ENCODE peak calls at places on chromosome 11, in eight cellular contexts. One of them, this sample, is unnamed.

GRCh38 chr11:134014502-134014901 is 54.4 kb upstream of the JAM3 start:
- DNase-seq in HepG2: no peak
- DNase-seq in lung: no peak
- DNase-seq in keratinocyte: no peak
- DNase-seq in SK-N-SH: peak; percentile 70
- DNase-seq in PC-3: no peak
- DNase-seq in HCT116: no peak
- DNase-seq in transverse colon: no peak
- DNase-seq in this sample: no peak

GRCh38 chr11:63503492-63503891 is 2.4 kb upstream of the LGALS12 start:
- DNase-seq in HepG2: no peak
- DNase-seq in lung: no peak
- DNase-seq in keratinocyte: no peak
- DNase-seq in SK-N-SH: no peak
- DNase-seq in PC-3: no peak
- DNase-seq in HCT116: no peak
- DNase-seq in transverse colon: no peak
- DNase-seq in this sample: no peak

GRCh38 chr11:118186346-118187107 is 10.1 kb upstream of the SCN2B start:
- DNase-seq in HepG2: no peak
- DNase-seq in lung: no peak
- DNase-seq in keratinocyte: no peak
- DNase-seq in SK-N-SH: no peak
- DNase-seq in PC-3: no peak
- DNase-seq in HCT116: no peak
- DNase-seq in transverse colon: no peak
- DNase-seq in this sample: no peak

GRCh38 chr11:83945953-83946352 is 659.8 kb upstream of the CCDC90B start:
- DNase-seq in HepG2: no peak
- DNase-seq in lung: no peak
- DNase-seq in keratinocyte: no peak
- DNase-seq in SK-N-SH: no peak
- DNase-seq in PC-3: no peak
- DNase-seq in HCT116: no peak
- DNase-seq in transverse colon: no peak
- DNase-seq in this sample: no peak

GRCh38 chr11:65651589-65652510 is 10.9 kb downstream of the RELA start:
- DNase-seq in HepG2: no peak
- DNase-seq in lung: no peak
- DNase-seq in keratinocyte: no peak
- DNase-seq in SK-N-SH: no peak
- DNase-seq in PC-3: peak; percentile 85
- DNase-seq in HCT116: no peak
- DNase-seq in transverse colon: peak; percentile 82
- DNase-seq in this sample: peak; percentile 89

GRCh38 chr11:12556155-12556554 is 118.1 kb upstream of the TEAD1 start:
- DNase-seq in HepG2: no peak
- DNase-seq in lung: no peak
- DNase-seq in keratinocyte: no peak
- DNase-seq in SK-N-SH: no peak
- DNase-seq in PC-3: no peak
- DNase-seq in HCT116: no peak
- DNase-seq in transverse colon: no peak
- DNase-seq in this sample: no peak

GRCh38 chr11:6828103-6828502 is 17.4 kb upstream of the OR10A5 start:
- DNase-seq in HepG2: peak; percentile 2
- DNase-seq in lung: no peak
- DNase-seq in keratinocyte: no peak
- DNase-seq in SK-N-SH: no peak
- DNase-seq in PC-3: no peak
- DNase-seq in HCT116: no peak
- DNase-seq in transverse colon: no peak
- DNase-seq in this sample: no peak

GRCh38 chr11:117545706-117546105 is 218.1 kb downstream of the CEP164 start:
- DNase-seq in HepG2: no peak
- DNase-seq in lung: no peak
- DNase-seq in keratinocyte: no peak
- DNase-seq in SK-N-SH: no peak
- DNase-seq in PC-3: no peak
- DNase-seq in HCT116: no peak
- DNase-seq in transverse colon: no peak
- DNase-seq in this sample: no peak

GRCh38 chr11:118918128-118918685 is 7.5 kb downstream of the BCL9L start:
- DNase-seq in HepG2: peak; percentile 69
- DNase-seq in lung: peak; percentile 76
- DNase-seq in keratinocyte: no peak
- DNase-seq in SK-N-SH: peak; percentile 53
- DNase-seq in PC-3: peak; percentile 92
- DNase-seq in HCT116: no peak
- DNase-seq in transverse colon: peak; percentile 92
- DNase-seq in this sample: peak; percentile 62

GRCh38 chr11:68753300-68753699 is 2.0 kb upstream of the TESMIN start:
- DNase-seq in HepG2: no peak
- DNase-seq in lung: no peak
- DNase-seq in keratinocyte: no peak
- DNase-seq in SK-N-SH: no peak
- DNase-seq in PC-3: no peak
- DNase-seq in HCT116: no peak
- DNase-seq in transverse colon: no peak
- DNase-seq in this sample: no peak

GRCh38 chr11:6925007-6925577 is 1.1 kb upstream of the ZNF215 start:
- DNase-seq in HepG2: no peak
- DNase-seq in lung: no peak
- DNase-seq in keratinocyte: no peak
- DNase-seq in SK-N-SH: no peak
- DNase-seq in PC-3: no peak
- DNase-seq in HCT116: no peak
- DNase-seq in transverse colon: no peak
- DNase-seq in this sample: no peak

GRCh38 chr11:1942541-1943260 is 4.4 kb upstream of the MRPL23 start:
- DNase-seq in HepG2: no peak
- DNase-seq in lung: peak; percentile 22
- DNase-seq in keratinocyte: no peak
- DNase-seq in SK-N-SH: no peak
- DNase-seq in PC-3: no peak
- DNase-seq in HCT116: no peak
- DNase-seq in transverse colon: no peak
- DNase-seq in this sample: no peak

GRCh38 chr11:58742140-58742539 is 10.4 kb upstream of the GLYAT start:
- DNase-seq in HepG2: no peak
- DNase-seq in lung: no peak
- DNase-seq in keratinocyte: no peak
- DNase-seq in SK-N-SH: no peak
- DNase-seq in PC-3: no peak
- DNase-seq in HCT116: no peak
- DNase-seq in transverse colon: no peak
- DNase-seq in this sample: no peak

GRCh38 chr11:57180141-57180561 is 1.6 kb upstream of the LRRC55 start:
- DNase-seq in HepG2: no peak
- DNase-seq in lung: no peak
- DNase-seq in keratinocyte: no peak
- DNase-seq in SK-N-SH: no peak
- DNase-seq in PC-3: no peak
- DNase-seq in HCT116: no peak
- DNase-seq in transverse colon: no peak
- DNase-seq in this sample: no peak

GRCh38 chr11:70778828-70779365 is 380.6 kb downstream of the CTTN start:
- DNase-seq in HepG2: no peak
- DNase-seq in lung: no peak
- DNase-seq in keratinocyte: no peak
- DNase-seq in SK-N-SH: peak; percentile 74
- DNase-seq in PC-3: no peak
- DNase-seq in HCT116: no peak
- DNase-seq in transverse colon: no peak
- DNase-seq in this sample: no peak

GRCh38 chr11:20089796-20090653 is 70.2 kb downstream of the DBX1 start:
- DNase-seq in HepG2: peak; percentile 32
- DNase-seq in lung: no peak
- DNase-seq in keratinocyte: no peak
- DNase-seq in SK-N-SH: no peak
- DNase-seq in PC-3: no peak
- DNase-seq in HCT116: no peak
- DNase-seq in transverse colon: no peak
- DNase-seq in this sample: no peak

GRCh38 chr11:86811637-86812321 is 11.4 kb downstream of the PRSS23 start:
- DNase-seq in HepG2: no peak
- DNase-seq in lung: no peak
- DNase-seq in keratinocyte: no peak
- DNase-seq in SK-N-SH: no peak
- DNase-seq in PC-3: peak; percentile 76
- DNase-seq in HCT116: peak; percentile 76
- DNase-seq in transverse colon: no peak
- DNase-seq in this sample: peak; percentile 56

GRCh38 chr11:79809487-79809886 is 368.7 kb upstream of the TENM4 start:
- DNase-seq in HepG2: no peak
- DNase-seq in lung: no peak
- DNase-seq in keratinocyte: no peak
- DNase-seq in SK-N-SH: no peak
- DNase-seq in PC-3: no peak
- DNase-seq in HCT116: no peak
- DNase-seq in transverse colon: no peak
- DNase-seq in this sample: no peak

GRCh38 chr11:134981824-134982223 is 569.8 kb upstream of the B3GAT1 start:
- DNase-seq in HepG2: no peak
- DNase-seq in lung: no peak
- DNase-seq in keratinocyte: no peak
- DNase-seq in SK-N-SH: no peak
- DNase-seq in PC-3: no peak
- DNase-seq in HCT116: no peak
- DNase-seq in transverse colon: no peak
- DNase-seq in this sample: no peak

GRCh38 chr11:129726179-129726578 is 89.5 kb upstream of the TMEM45B start:
- DNase-seq in HepG2: no peak
- DNase-seq in lung: no peak
- DNase-seq in keratinocyte: no peak
- DNase-seq in SK-N-SH: no peak
- DNase-seq in PC-3: no peak
- DNase-seq in HCT116: no peak
- DNase-seq in transverse colon: no peak
- DNase-seq in this sample: no peak

GRCh38 chr11:11789735-11790369 is 51.9 kb upstream of the USP47 start:
- DNase-seq in HepG2: no peak
- DNase-seq in lung: no peak
- DNase-seq in keratinocyte: no peak
- DNase-seq in SK-N-SH: peak; percentile 33
- DNase-seq in PC-3: peak; percentile 44
- DNase-seq in HCT116: no peak
- DNase-seq in transverse colon: no peak
- DNase-seq in this sample: peak; percentile 38

GRCh38 chr11:65973439-65974110 is 12.0 kb downstream of the SART1 start:
- DNase-seq in HepG2: no peak
- DNase-seq in lung: no peak
- DNase-seq in keratinocyte: peak; percentile 89
- DNase-seq in SK-N-SH: no peak
- DNase-seq in PC-3: peak; percentile 82
- DNase-seq in HCT116: no peak
- DNase-seq in transverse colon: no peak
- DNase-seq in this sample: no peak

GRCh38 chr11:8310743-8311298 is 47.1 kb upstream of the LMO1 start:
- DNase-seq in HepG2: no peak
- DNase-seq in lung: no peak
- DNase-seq in keratinocyte: no peak
- DNase-seq in SK-N-SH: no peak
- DNase-seq in PC-3: no peak
- DNase-seq in HCT116: no peak
- DNase-seq in transverse colon: no peak
- DNase-seq in this sample: no peak

DNA sequence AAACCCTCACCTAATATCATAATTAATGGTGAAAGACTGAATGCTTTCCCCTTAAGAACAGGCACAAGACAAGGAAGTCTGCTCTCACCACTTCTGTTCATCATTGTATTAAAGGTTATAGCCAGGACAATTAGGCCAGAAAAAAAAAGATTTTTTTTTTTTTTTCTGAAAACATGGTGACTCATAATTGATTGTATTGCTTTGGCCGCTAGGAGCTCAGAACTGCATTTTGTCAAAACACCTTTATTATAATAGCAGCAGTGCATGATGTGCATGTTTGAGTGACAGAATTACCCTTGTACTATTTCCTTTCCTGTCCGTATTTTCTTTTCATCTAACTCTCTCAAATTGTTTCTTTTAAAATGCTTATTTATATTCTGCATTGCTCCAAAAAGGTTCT is 98.1 kb downstream of the RNF169 start:
- DNase-seq in HepG2: no peak
- DNase-seq in lung: no peak
- DNase-seq in keratinocyte: no peak
- DNase-seq in SK-N-SH: no peak
- DNase-seq in PC-3: peak; percentile 43
- DNase-seq in HCT116: no peak
- DNase-seq in transverse colon: no peak
- DNase-seq in this sample: no peak
- TF ChIP-seq CTCF in HepG2: no peak
- TF ChIP-seq CTCF in lung: no peak
- TF ChIP-seq CTCF in keratinocyte: no peak
- TF ChIP-seq CTCF in SK-N-SH: peak; percentile 35
- TF ChIP-seq CTCF in PC-3: no peak
- TF ChIP-seq CTCF in HCT116: no peak
- TF ChIP-seq CTCF in transverse colon: no peak
- TF ChIP-seq CTCF in this sample: no peak

GRCh38 chr11:123770712-123771111 is 16.4 kb upstream of the OR6X1 start:
- DNase-seq in HepG2: no peak
- DNase-seq in lung: no peak
- DNase-seq in keratinocyte: no peak
- DNase-seq in SK-N-SH: no peak
- DNase-seq in PC-3: no peak
- DNase-seq in HCT116: no peak
- DNase-seq in transverse colon: no peak
- DNase-seq in this sample: no peak
- TF ChIP-seq CTCF in HepG2: no peak
- TF ChIP-seq CTCF in lung: no peak
- TF ChIP-seq CTCF in keratinocyte: no peak
- TF ChIP-seq CTCF in SK-N-SH: no peak
- TF ChIP-seq CTCF in PC-3: no peak
- TF ChIP-seq CTCF in HCT116: no peak
- TF ChIP-seq CTCF in transverse colon: no peak
- TF ChIP-seq CTCF in this sample: no peak

DNA sequence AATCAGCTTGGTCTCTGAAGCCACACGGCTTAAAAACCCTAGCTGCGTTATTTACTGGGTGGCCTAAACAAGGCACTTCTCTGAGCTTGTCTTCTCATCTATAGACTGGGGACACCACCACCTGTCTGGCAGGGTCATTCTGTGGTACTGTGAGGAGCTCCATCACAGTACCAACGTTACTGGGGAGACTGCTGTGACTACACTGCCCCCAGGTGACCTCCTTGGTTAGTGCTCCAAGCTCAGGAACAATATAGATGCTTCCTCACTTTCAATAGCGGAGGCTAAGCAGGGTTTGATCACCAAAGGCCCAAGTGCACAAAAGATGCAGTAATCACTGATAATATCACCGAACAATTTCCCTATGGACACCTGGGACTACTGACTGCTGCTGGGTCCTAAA is 18.9 kb downstream of the PRPF19 start:
- DNase-seq in HepG2: peak; percentile 66
- DNase-seq in lung: no peak
- DNase-seq in keratinocyte: no peak
- DNase-seq in SK-N-SH: peak; percentile 63
- DNase-seq in PC-3: peak; percentile 79
- DNase-seq in HCT116: peak; percentile 31
- DNase-seq in transverse colon: peak; percentile 60
- DNase-seq in this sample: peak; percentile 47
- TF ChIP-seq CTCF in HepG2: peak; percentile 95
- TF ChIP-seq CTCF in lung: no peak
- TF ChIP-seq CTCF in keratinocyte: peak; percentile 60
- TF ChIP-seq CTCF in SK-N-SH: peak; percentile 67
- TF ChIP-seq CTCF in PC-3: peak; percentile 93
- TF ChIP-seq CTCF in HCT116: peak; percentile 61
- TF ChIP-seq CTCF in transverse colon: peak; percentile 56
- TF ChIP-seq CTCF in this sample: peak; percentile 30

GRCh38 chr11:72848846-72849466 is 34.7 kb downstream of the ATG16L2 start:
- DNase-seq in HepG2: peak; percentile 29
- DNase-seq in lung: no peak
- DNase-seq in keratinocyte: no peak
- DNase-seq in SK-N-SH: peak; percentile 55
- DNase-seq in PC-3: peak; percentile 73
- DNase-seq in HCT116: no peak
- DNase-seq in transverse colon: no peak
- DNase-seq in this sample: peak; percentile 36
- TF ChIP-seq CTCF in HepG2: peak; percentile 70
- TF ChIP-seq CTCF in lung: peak; percentile 64
- TF ChIP-seq CTCF in keratinocyte: peak; percentile 75
- TF ChIP-seq CTCF in SK-N-SH: peak; percentile 70
- TF ChIP-seq CTCF in PC-3: peak; percentile 92
- TF ChIP-seq CTCF in HCT116: peak; percentile 73
- TF ChIP-seq CTCF in transverse colon: peak; percentile 57
- TF ChIP-seq CTCF in this sample: peak; percentile 41

This sample was measured in Calu3.